ENCODE peak calls at places on chromosomes 2 and 18, in five cellular contexts. P is NCI-H1694; N is nephron progenitor cell; U is activated CD8-positive, alpha-beta memory T cell treated with anti-CD3 and anti-CD28 coated beads, Interleukin-2, amount 50 U/mL, for 4 hours; O is activated naive CD4-positive, alpha-beta T cell. D is an unnamed sample.

GRCh38 chr2:85132392-85132791 is 800 bp upstream of the TCF7L1 start:
- DNase-seq in P (no peak), U (no peak), O (no peak), N (no peak), D (no peak)

GRCh38 chr2:236136483-236136882 is 31.7 kb downstream of the GBX2 start:
- DNase-seq in O (no peak), N (no peak), U (no peak), P (no peak), D (no peak)

GRCh38 chr18:79470547-79470946 is 74.8 kb downstream of the NFATC1 start:
- DNase-seq in O (no peak), P (no peak), N (peak), U (no peak), D (no peak)

GRCh38 chr18:48312066-48312465 is 97.1 kb downstream of the ZBTB7C start:
- DNase-seq in U (no peak), O (no peak), N (no peak), P (no peak), D (no peak)

GRCh38 chr18:12408247-12408869 is 629 bp downstream of the PRELID3A start:
- DNase-seq in U (peak), O (no peak), N (no peak), P (no peak), D (no peak)

GRCh38 chr2:157336137-157336721 is 10.6 kb upstream of the ERMN start:
- DNase-seq in U (peak), O (no peak), N (peak), P (peak), D (peak)

GRCh38 chr2:28164280-28164801 is 228.3 kb upstream of the FOSL2 start:
- DNase-seq in P (peak), U (no peak), O (no peak), N (no peak), D (no peak)

GRCh38 chr2:79219383-79219988 is 59.9 kb upstream of the REG3A start:
- DNase-seq in U (no peak), N (peak), O (no peak), P (no peak), D (no peak)

GRCh38 chr2:240567872-240568677 is at the start of gene RNPEPL1:
- DNase-seq in U (peak), O (no peak), P (no peak), N (peak), D (peak)

GRCh38 chr18:62999921-63000320 is 284.6 kb downstream of the PHLPP1 start:
- DNase-seq in N (no peak), U (no peak), O (no peak), P (no peak), D (no peak)

GRCh38 chr2:211837706-211838105 is 700.9 kb downstream of the ERBB4 start:
- DNase-seq in O (no peak), N (no peak), P (no peak), U (no peak), D (no peak)

GRCh38 chr2:175035806-175036205 is 30.6 kb upstream of the CHN1 start:
- DNase-seq in N (no peak), P (no peak), U (no peak), O (no peak), D (no peak)

GRCh38 chr2:70725505-70725904 is 42.5 kb downstream of the ADD2 start:
- DNase-seq in O (no peak), N (no peak), U (no peak), P (no peak), D (no peak)

GRCh38 chr18:44799422-44800421 is 119.0 kb downstream of the SETBP1 start:
- DNase-seq in N (no peak), P (no peak), O (no peak), U (no peak), D (no peak)

GRCh38 chr2:101787097-101787496 is 89.6 kb downstream of the MAP4K4 start:
- DNase-seq in U (no peak), N (no peak), P (no peak), O (no peak), D (no peak)

GRCh38 chr2:122062506-122062905 is 307.1 kb downstream of the TSN start:
- DNase-seq in P (no peak), O (no peak), N (no peak), U (no peak), D (no peak)

GRCh38 chr18:50653402-50654093 is 93.7 kb downstream of the MAPK4 start:
- DNase-seq in U (no peak), P (no peak), N (no peak), O (no peak), D (no peak)

GRCh38 chr2:44926957-44927356 is 14.5 kb upstream of the SIX3 start:
- DNase-seq in P (no peak), O (no peak), U (no peak), N (no peak), D (no peak)

GRCh38 chr2:179272406-179273192 is 8.0 kb upstream of the SESTD1 start:
- DNase-seq in P (no peak), O (no peak), U (no peak), N (no peak), D (no peak)

GRCh38 chr2:146940016-146940685 is 904.7 kb upstream of the ACVR2A start:
- DNase-seq in O (no peak), P (no peak), N (no peak), U (no peak), D (no peak)

GRCh38 chr2:64212801-64213321 is 68.6 kb upstream of the PELI1 start:
- DNase-seq in U (no peak), O (no peak), N (no peak), P (no peak), D (no peak)

GRCh38 chr2:73069855-73070650 is 1.5 kb downstream of the SFXN5 start:
- DNase-seq in U (no peak), N (no peak), O (no peak), P (no peak), D (no peak)

GRCh38 chr2:45083175-45083574 is 73.9 kb upstream of the SIX2 start:
- DNase-seq in P (no peak), N (no peak), U (no peak), O (no peak), D (no peak)

GRCh38 chr2:38875227-38875575 is 533 bp downstream of the DHX57 start:
- DNase-seq in P (no peak), O (no peak), N (no peak), U (no peak), D (no peak)

GRCh38 chr2:9087151-9087681 is 83.7 kb upstream of the MBOAT2 start:
- DNase-seq in N (no peak), U (no peak), O (no peak), P (no peak), D (no peak)

GRCh38 chr2:3324404-3325281 is 53.0 kb downstream of the EIPR1 start:
- DNase-seq in O (no peak), N (no peak), P (no peak), U (no peak), D (no peak)

GRCh38 chr2:239908744-239909143 is 116.4 kb downstream of the NDUFA10 start:
- DNase-seq in O (no peak), P (no peak), N (no peak), U (no peak), D (no peak)

GRCh38 chr2:240644171-240644651 is 18.9 kb downstream of the GPR35 start:
- DNase-seq in N (no peak), O (no peak), U (no peak), P (no peak), D (no peak)

GRCh38 chr2:43778233-43778632 is 4.4 kb downstream of the DYNC2LI1 start:
- DNase-seq in U (no peak), P (no peak), O (no peak), N (no peak), D (no peak)

GRCh38 chr2:240399419-240400318 is 35.8 kb upstream of the GPC1 start:
- DNase-seq in N (no peak), O (no peak), U (no peak), P (no peak), D (no peak)

GRCh38 chr18:66534110-66534509 is 69.8 kb downstream of the CDH19 start:
- DNase-seq in N (no peak), U (no peak), O (no peak), P (no peak), D (no peak)

GRCh38 chr2:26850002-26850431 is 2.1 kb downstream of the DPYSL5 start:
- DNase-seq in O (no peak), P (no peak), U (no peak), N (peak), D (no peak)

D was measured in effector CD4-positive, alpha-beta T cell.